ENCODE peak calls at places on chromosomes 3 and 15, in seven cellular contexts. Y is fibroblast of mammary gland; I is T-helper 2 cell treated with Interferon-gamma antibody and Interleukin-4, amounts not matched to agents 5 μg/mL and 100 μg/mL, for 36 hours; W is neural progenitor cell; E is fibroblast of villous mesenchyme; A is T-helper 9 cell; Z is stimulated activated naive CD8-positive, alpha-beta T cell treated with anti-CD3 and anti-CD28 coated beads, Interleukin-15, Interleukin-2, amounts not matched to agents 100 U/mL and 50 U/mL, for 24 hours. K is an unnamed sample.

GRCh38 chr3:41649129-41649739 is 312.7 kb downstream of the ULK4 start:
- DNase-seq in Y (no peak), I (no peak), W (no peak), E (no peak), A (no peak), Z (no peak), K (no peak)

GRCh38 chr3:197501879-197502620 is 53.7 kb downstream of the BDH1 start:
- DNase-seq in Y (peak; percentile 58), I (peak; percentile 46), W (peak; percentile 83), E (peak; percentile 61), A (no peak), Z (peak; percentile 65), K (peak; percentile 70)

GRCh38 chr3:9183811-9184463 is 65.5 kb downstream of the SRGAP3 start:
- DNase-seq in Y (no peak), I (no peak), W (peak; percentile 94), E (no peak), A (no peak), Z (no peak), K (no peak)

GRCh38 chr3:46835486-46835885 is 27.8 kb downstream of the MYL3 start:
- DNase-seq in Y (no peak), I (no peak), W (no peak), E (no peak), A (no peak), Z (no peak), K (no peak)

GRCh38 chr3:44414517-44415090 is 62.9 kb downstream of the ZNF445 start:
- DNase-seq in Y (no peak), I (no peak), W (no peak), E (no peak), A (no peak), Z (no peak), K (no peak)

GRCh38 chr3:56980798-56981390 is 79.6 kb upstream of the SPATA12 start:
- DNase-seq in Y (peak; percentile 100), I (peak; percentile 72), W (no peak), E (peak; percentile 99), A (no peak), Z (peak; percentile 65), K (peak; percentile 95)

GRCh38 chr15:74642328-74642723 is 26.7 kb downstream of the CLK3 start:
- DNase-seq in Y (no peak), I (no peak), W (no peak), E (no peak), A (no peak), Z (no peak), K (no peak)

GRCh38 chr3:150975096-150975991 is 2.8 kb upstream of the CLRN1 start:
- DNase-seq in Y (no peak), I (no peak), W (no peak), E (no peak), A (no peak), Z (no peak), K (no peak)

GRCh38 chr3:149340310-149340933 is 7.0 kb upstream of the TM4SF18 start:
- DNase-seq in Y (peak; percentile 65), I (no peak), W (no peak), E (peak; percentile 68), A (no peak), Z (no peak), K (peak; percentile 67)

GRCh38 chr15:49624046-49624445 is 3.2 kb downstream of the DTWD1 start:
- DNase-seq in Y (peak; percentile 72), I (no peak), W (no peak), E (peak; percentile 54), A (no peak), Z (no peak), K (no peak)

GRCh38 chr3:194167873-194168272 is 31.9 kb downstream of the HES1 start:
- DNase-seq in Y (no peak), I (no peak), W (no peak), E (no peak), A (no peak), Z (no peak), K (no peak)

GRCh38 chr15:88736204-88736603 is 67.0 kb upstream of the ACAN start:
- DNase-seq in Y (no peak), I (no peak), W (no peak), E (no peak), A (no peak), Z (no peak), K (no peak)

GRCh38 chr3:148500791-148501360 is 196.8 kb upstream of the AGTR1 start:
- DNase-seq in Y (no peak), I (no peak), W (no peak), E (peak; percentile 23), A (no peak), Z (no peak), K (no peak)

GRCh38 chr15:77599899-77600298 is 32.8 kb downstream of the LINGO1 start:
- DNase-seq in Y (peak; percentile 18), I (no peak), W (peak; percentile 52), E (peak; percentile 23), A (no peak), Z (no peak), K (peak; percentile 41)

GRCh38 chr3:32820430-32820829 is 2.6 kb downstream of the TRIM71 start:
- DNase-seq in Y (no peak), I (no peak), W (no peak), E (no peak), A (no peak), Z (no peak), K (no peak)

GRCh38 chr3:170496026-170496867 is 77.6 kb downstream of the CLDN11 start:
- DNase-seq in Y (no peak), I (no peak), W (peak; percentile 4), E (no peak), A (no peak), Z (no peak), K (no peak)

GRCh38 chr3:141448606-141449216 is 38.1 kb upstream of the RASA2 start:
- DNase-seq in Y (peak; percentile 58), I (no peak), W (no peak), E (peak; percentile 79), A (no peak), Z (no peak), K (no peak)

GRCh38 chr15:59298255-59298856 is 74.3 kb downstream of the MYO1E start:
- DNase-seq in Y (peak; percentile 32), I (peak; percentile 62), W (no peak), E (no peak), A (no peak), Z (peak; percentile 48), K (peak; percentile 97)

GRCh38 chr3:40620151-40620550 is 95.4 kb downstream of the ZNF621 start:
- DNase-seq in Y (peak; percentile 3), I (no peak), W (no peak), E (no peak), A (no peak), Z (no peak), K (no peak)

GRCh38 chr3:57518276-57518914 is 25.7 kb downstream of the DNAH12 start:
- DNase-seq in Y (no peak), I (no peak), W (no peak), E (peak; percentile 24), A (no peak), Z (no peak), K (peak; percentile 40)

K was measured in RCC 7860.